ENCODE peak calls at places on chromosome 21, in six cellular contexts. One of them, this sample, is unnamed.

GRCh38 chr21:28986677-28987076 is 6.0 kb downstream of the LTN1 start:
- DNase-seq in RWPE1: no peak
- DNase-seq in GM23338: no peak
- DNase-seq in CD8-positive, alpha-beta T cell: no peak
- DNase-seq in right lobe of liver: no peak
- DNase-seq in SJSA1: no peak
- DNase-seq in this sample: no peak

GRCh38 chr21:26070822-26071425 is 99.6 kb downstream of the APP start:
- DNase-seq in RWPE1: no peak
- DNase-seq in GM23338: peak
- DNase-seq in CD8-positive, alpha-beta T cell: peak
- DNase-seq in right lobe of liver: no peak
- DNase-seq in SJSA1: no peak
- DNase-seq in this sample: no peak

GRCh38 chr21:34274001-34274400 is 89.8 kb upstream of the KCNE2 start:
- DNase-seq in RWPE1: no peak
- DNase-seq in GM23338: no peak
- DNase-seq in CD8-positive, alpha-beta T cell: no peak
- DNase-seq in right lobe of liver: no peak
- DNase-seq in SJSA1: no peak
- DNase-seq in this sample: no peak

GRCh38 chr21:36282568-36283230 is 37.3 kb upstream of the MORC3 start:
- DNase-seq in RWPE1: no peak
- DNase-seq in GM23338: no peak
- DNase-seq in CD8-positive, alpha-beta T cell: no peak
- DNase-seq in right lobe of liver: no peak
- DNase-seq in SJSA1: no peak
- DNase-seq in this sample: no peak

GRCh38 chr21:37072239-37072987 is 458 bp downstream of the PIGP start:
- DNase-seq in RWPE1: peak
- DNase-seq in GM23338: peak
- DNase-seq in CD8-positive, alpha-beta T cell: peak
- DNase-seq in right lobe of liver: peak
- DNase-seq in SJSA1: no peak
- DNase-seq in this sample: peak

GRCh38 chr21:34635307-34635706 is 20.4 kb upstream of the RCAN1 start:
- DNase-seq in RWPE1: no peak
- DNase-seq in GM23338: peak
- DNase-seq in CD8-positive, alpha-beta T cell: peak
- DNase-seq in right lobe of liver: no peak
- DNase-seq in SJSA1: no peak
- DNase-seq in this sample: no peak

GRCh38 chr21:34844033-34844923 is 175.5 kb downstream of the CLIC6 start:
- DNase-seq in RWPE1: no peak
- DNase-seq in GM23338: no peak
- DNase-seq in CD8-positive, alpha-beta T cell: no peak
- DNase-seq in right lobe of liver: peak
- DNase-seq in SJSA1: no peak
- DNase-seq in this sample: no peak

GRCh38 chr21:17519965-17520364 is 7.1 kb downstream of the CXADR start:
- DNase-seq in RWPE1: no peak
- DNase-seq in GM23338: no peak
- DNase-seq in CD8-positive, alpha-beta T cell: no peak
- DNase-seq in right lobe of liver: no peak
- DNase-seq in SJSA1: no peak
- DNase-seq in this sample: no peak

GRCh38 chr21:33136898-33137502 is 67.1 kb downstream of the OLIG1 start:
- DNase-seq in RWPE1: no peak
- DNase-seq in GM23338: no peak
- DNase-seq in CD8-positive, alpha-beta T cell: no peak
- DNase-seq in right lobe of liver: no peak
- DNase-seq in SJSA1: no peak
- DNase-seq in this sample: no peak

GRCh38 chr21:43307677-43308070 is 119.3 kb downstream of the SIK1 start:
- DNase-seq in RWPE1: no peak
- DNase-seq in GM23338: no peak
- DNase-seq in CD8-positive, alpha-beta T cell: no peak
- DNase-seq in right lobe of liver: peak
- DNase-seq in SJSA1: no peak
- DNase-seq in this sample: no peak

GRCh38 chr21:43305336-43305665 is 121.6 kb downstream of the SIK1 start:
- DNase-seq in RWPE1: no peak
- DNase-seq in GM23338: no peak
- DNase-seq in CD8-positive, alpha-beta T cell: no peak
- DNase-seq in right lobe of liver: peak
- DNase-seq in SJSA1: no peak
- DNase-seq in this sample: no peak

GRCh38 chr21:43305811-43306311 is 121.1 kb downstream of the SIK1 start:
- DNase-seq in RWPE1: no peak
- DNase-seq in GM23338: no peak
- DNase-seq in CD8-positive, alpha-beta T cell: no peak
- DNase-seq in right lobe of liver: peak
- DNase-seq in SJSA1: no peak
- DNase-seq in this sample: no peak

GRCh38 chr21:43306911-43307676 is 119.8 kb downstream of the SIK1 start:
- DNase-seq in RWPE1: peak
- DNase-seq in GM23338: no peak
- DNase-seq in CD8-positive, alpha-beta T cell: no peak
- DNase-seq in right lobe of liver: peak
- DNase-seq in SJSA1: peak
- DNase-seq in this sample: no peak

GRCh38 chr21:43306391-43306790 is 120.5 kb downstream of the SIK1 start:
- DNase-seq in RWPE1: no peak
- DNase-seq in GM23338: no peak
- DNase-seq in CD8-positive, alpha-beta T cell: no peak
- DNase-seq in right lobe of liver: no peak
- DNase-seq in SJSA1: no peak
- DNase-seq in this sample: no peak
- H3K27ac ChIP-seq in RWPE1: peak
- H3K27ac ChIP-seq in GM23338: no peak
- H3K27ac ChIP-seq in CD8-positive, alpha-beta T cell: no peak
- H3K27ac ChIP-seq in right lobe of liver: no peak
- H3K27ac ChIP-seq in SJSA1: no peak
- H3K27ac ChIP-seq in this sample: no peak

DNA sequence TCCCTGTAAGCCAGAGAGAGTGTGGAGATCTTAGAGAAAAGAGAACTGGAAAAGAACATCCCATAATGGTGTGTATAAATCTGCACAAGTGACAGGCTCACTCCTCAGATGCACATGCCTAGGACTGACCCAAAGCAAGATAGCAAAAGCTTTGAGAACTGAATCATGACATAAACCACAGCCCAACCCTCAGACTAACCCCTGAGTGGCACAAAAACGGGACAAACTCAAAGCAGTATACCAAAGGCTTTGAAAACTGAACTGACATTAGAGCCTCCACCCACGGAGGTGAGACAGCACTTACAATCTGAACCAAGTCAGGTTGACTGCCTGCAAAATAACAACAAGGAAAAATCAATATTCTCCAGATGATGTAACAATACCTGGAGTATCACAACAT is 70.8 kb downstream of the TIAM1 start:
- DNase-seq in RWPE1: no peak
- DNase-seq in GM23338: no peak
- DNase-seq in CD8-positive, alpha-beta T cell: no peak
- DNase-seq in right lobe of liver: no peak
- DNase-seq in SJSA1: no peak
- DNase-seq in this sample: no peak
- H3K27ac ChIP-seq in RWPE1: no peak
- H3K27ac ChIP-seq in GM23338: no peak
- H3K27ac ChIP-seq in CD8-positive, alpha-beta T cell: no peak
- H3K27ac ChIP-seq in right lobe of liver: no peak
- H3K27ac ChIP-seq in SJSA1: no peak
- H3K27ac ChIP-seq in this sample: no peak

GRCh38 chr21:46606427-46606813 is 1.5 kb upstream of the S100B start:
- DNase-seq in RWPE1: no peak
- DNase-seq in GM23338: no peak
- DNase-seq in CD8-positive, alpha-beta T cell: no peak
- DNase-seq in right lobe of liver: no peak
- DNase-seq in SJSA1: no peak
- DNase-seq in this sample: no peak
- H3K27ac ChIP-seq in RWPE1: no peak
- H3K27ac ChIP-seq in GM23338: no peak
- H3K27ac ChIP-seq in CD8-positive, alpha-beta T cell: no peak
- H3K27ac ChIP-seq in right lobe of liver: no peak
- H3K27ac ChIP-seq in SJSA1: no peak
- H3K27ac ChIP-seq in this sample: peak

DNA sequence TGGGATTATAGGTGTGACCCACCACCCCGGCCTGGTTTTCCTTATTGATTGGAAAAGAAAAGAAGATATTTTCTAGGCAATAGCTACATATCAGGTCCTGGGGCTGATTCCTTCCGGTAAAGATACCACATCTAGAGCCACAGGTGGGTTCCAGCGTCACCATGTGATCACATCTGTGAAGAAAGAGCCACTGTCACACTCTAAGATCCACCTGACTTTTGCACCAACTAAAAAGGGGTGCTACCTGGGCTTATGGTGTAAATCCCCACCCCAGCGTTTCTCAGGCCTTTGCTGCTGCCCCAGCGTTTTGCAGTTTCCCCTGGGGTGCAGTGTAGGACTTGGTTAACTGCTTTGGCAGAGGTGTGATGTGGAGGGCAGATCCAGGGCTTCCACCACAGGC is 22.3 kb upstream of the PDE9A start:
- DNase-seq in RWPE1: no peak
- DNase-seq in GM23338: no peak
- DNase-seq in CD8-positive, alpha-beta T cell: no peak
- DNase-seq in right lobe of liver: no peak
- DNase-seq in SJSA1: no peak
- DNase-seq in this sample: no peak
- H3K27ac ChIP-seq in RWPE1: no peak
- H3K27ac ChIP-seq in GM23338: no peak
- H3K27ac ChIP-seq in CD8-positive, alpha-beta T cell: no peak
- H3K27ac ChIP-seq in right lobe of liver: no peak
- H3K27ac ChIP-seq in SJSA1: no peak
- H3K27ac ChIP-seq in this sample: no peak

DNA sequence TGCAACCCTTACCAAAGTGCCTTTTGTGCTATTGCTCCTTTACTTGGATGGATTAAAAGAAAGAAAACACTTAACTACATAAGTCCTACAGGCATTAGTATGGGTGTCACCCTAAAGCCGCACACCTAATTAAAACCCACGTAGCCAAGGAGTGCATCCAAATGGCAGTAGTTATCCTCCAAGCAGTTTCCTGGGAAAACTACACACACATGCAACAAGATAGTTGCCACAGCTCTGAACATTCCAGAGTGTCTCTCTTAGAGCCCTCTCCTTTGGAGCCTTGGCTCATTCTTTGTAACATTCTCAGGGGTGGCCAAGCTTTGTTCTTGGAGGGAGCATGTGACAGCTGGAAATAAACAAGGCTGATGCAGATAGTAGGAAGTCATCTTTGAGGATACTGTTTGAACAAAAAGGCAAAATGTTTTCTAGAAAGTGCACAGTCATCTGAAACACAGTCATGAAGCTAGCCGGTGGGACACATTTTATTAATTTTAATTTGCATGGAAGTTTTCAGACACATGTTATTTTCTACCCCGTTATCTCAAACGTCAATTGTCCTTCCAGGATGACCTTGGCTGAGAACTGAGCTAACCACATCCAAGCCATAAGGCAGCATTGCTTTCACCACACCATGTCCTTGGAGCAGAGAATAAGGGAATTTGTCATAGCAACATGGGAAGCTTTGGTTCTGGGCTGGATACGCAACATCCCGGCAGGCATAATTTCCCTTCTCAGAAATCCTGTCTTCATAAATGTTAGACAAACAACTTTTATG is 51.4 kb downstream of the KCNJ15 start:
- DNase-seq in RWPE1: no peak
- DNase-seq in GM23338: no peak
- DNase-seq in CD8-positive, alpha-beta T cell: no peak
- DNase-seq in right lobe of liver: no peak
- DNase-seq in SJSA1: peak
- DNase-seq in this sample: no peak
- H3K27ac ChIP-seq in RWPE1: peak
- H3K27ac ChIP-seq in GM23338: no peak
- H3K27ac ChIP-seq in CD8-positive, alpha-beta T cell: no peak
- H3K27ac ChIP-seq in right lobe of liver: no peak
- H3K27ac ChIP-seq in SJSA1: peak
- H3K27ac ChIP-seq in this sample: no peak

GRCh38 chr21:43599728-43600127 is 59.6 kb downstream of the HSF2BP start:
- DNase-seq in RWPE1: no peak
- DNase-seq in GM23338: no peak
- DNase-seq in CD8-positive, alpha-beta T cell: no peak
- DNase-seq in right lobe of liver: no peak
- DNase-seq in SJSA1: no peak
- DNase-seq in this sample: no peak

GRCh38 chr21:43597845-43598244 is 61.4 kb downstream of the HSF2BP start:
- DNase-seq in RWPE1: no peak
- DNase-seq in GM23338: no peak
- DNase-seq in CD8-positive, alpha-beta T cell: no peak
- DNase-seq in right lobe of liver: no peak
- DNase-seq in SJSA1: no peak
- DNase-seq in this sample: no peak

GRCh38 chr21:43597052-43597451 is 62.2 kb downstream of the HSF2BP start:
- DNase-seq in RWPE1: peak
- DNase-seq in GM23338: no peak
- DNase-seq in CD8-positive, alpha-beta T cell: no peak
- DNase-seq in right lobe of liver: no peak
- DNase-seq in SJSA1: peak
- DNase-seq in this sample: no peak

GRCh38 chr21:43598416-43599120 is 60.7 kb downstream of the HSF2BP start:
- DNase-seq in RWPE1: no peak
- DNase-seq in GM23338: no peak
- DNase-seq in CD8-positive, alpha-beta T cell: no peak
- DNase-seq in right lobe of liver: no peak
- DNase-seq in SJSA1: no peak
- DNase-seq in this sample: no peak

DNA sequence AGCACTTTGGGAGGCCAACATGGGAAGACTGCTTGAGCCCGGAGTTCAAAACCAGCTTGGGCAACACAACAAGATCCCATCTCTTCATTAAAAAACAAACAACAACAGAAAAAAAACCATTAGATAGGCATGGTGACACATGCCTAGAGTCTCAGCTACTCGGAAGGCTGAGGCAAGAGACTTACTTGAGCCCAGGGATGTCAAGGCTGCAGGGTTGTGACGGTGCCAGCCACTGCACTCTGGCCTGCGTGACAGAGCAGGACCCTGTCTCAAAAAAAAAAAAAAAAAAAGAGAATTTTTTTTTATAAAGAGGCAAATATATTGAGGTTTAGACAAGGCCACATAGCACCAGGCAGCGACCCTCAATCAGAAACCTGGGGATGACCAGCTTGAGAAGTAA is 62.7 kb downstream of the HSF2BP start:
- DNase-seq in RWPE1: no peak
- DNase-seq in GM23338: no peak
- DNase-seq in CD8-positive, alpha-beta T cell: no peak
- DNase-seq in right lobe of liver: no peak
- DNase-seq in SJSA1: no peak
- DNase-seq in this sample: no peak
- H3K27ac ChIP-seq in RWPE1: peak
- H3K27ac ChIP-seq in GM23338: no peak
- H3K27ac ChIP-seq in CD8-positive, alpha-beta T cell: no peak
- H3K27ac ChIP-seq in right lobe of liver: no peak
- H3K27ac ChIP-seq in SJSA1: no peak
- H3K27ac ChIP-seq in this sample: no peak

This sample was measured in caudate nucleus.